ENCODE peak calls at places on chromosomes 13 and 19, in six cellular contexts. W, O, V, I, J and R are unnamed samples.

GRCh38 chr13:46667687-46668281 is 114.8 kb downstream of the LRCH1 start:
- DNase-seq in W (no peak), O (no peak), V (no peak), I (no peak), J (no peak), R (no peak)

GRCh38 chr13:75666646-75667351 is 30.7 kb downstream of the LMO7 start:
- DNase-seq in W (peak; percentile 31), O (no peak), V (no peak), I (no peak), J (no peak), R (no peak)

GRCh38 chr13:46751811-46752635 is 44.9 kb downstream of the ESD start:
- DNase-seq in W (no peak), O (no peak), V (no peak), I (no peak), J (no peak), R (no peak)

GRCh38 chr19:6273701-6274601 is 5.8 kb downstream of the MLLT1 start:
- DNase-seq in W (peak; percentile 83), O (no peak), V (peak; percentile 94), I (peak; percentile 79), J (no peak), R (peak; percentile 84)

GRCh38 chr13:23993439-23993980 is 96.2 kb upstream of the C1QTNF9B start:
- DNase-seq in W (no peak), O (no peak), V (no peak), I (no peak), J (no peak), R (no peak)

GRCh38 chr13:50153888-50154287 is 138.6 kb downstream of the KCNRG start:
- DNase-seq in W (no peak), O (no peak), V (no peak), I (no peak), J (no peak), R (no peak)

GRCh38 chr19:35207391-35207871 is 21.1 kb downstream of the FAM187B start:
- DNase-seq in W (no peak), O (no peak), V (no peak), I (no peak), J (no peak), R (no peak)

GRCh38 chr13:51212808-51213728 is 9.1 kb upstream of the FAM124A start:
- DNase-seq in W (no peak), O (no peak), V (no peak), I (no peak), J (no peak), R (no peak)

GRCh38 chr13:45781553-45782326 is 69.8 kb downstream of the SIAH3 start:
- DNase-seq in W (no peak), O (peak; percentile 64), V (no peak), I (peak; percentile 76), J (no peak), R (peak; percentile 81)

GRCh38 chr19:1264801-1265610 is 4.1 kb upstream of the CIRBP start:
- DNase-seq in W (peak; percentile 79), O (peak; percentile 87), V (peak; percentile 90), I (peak; percentile 81), J (peak; percentile 86), R (peak; percentile 96)

GRCh38 chr13:32277838-32278237 is 37.3 kb downstream of the ZAR1L start:
- DNase-seq in W (no peak), O (no peak), V (no peak), I (no peak), J (no peak), R (no peak)

GRCh38 chr13:30739646-30740642 is 4.6 kb downstream of the ALOX5AP start:
- DNase-seq in W (no peak), O (no peak), V (no peak), I (no peak), J (peak; percentile 11), R (no peak)

GRCh38 chr13:28355822-28356371 is 139.0 kb downstream of the FLT1 start:
- DNase-seq in W (no peak), O (no peak), V (no peak), I (no peak), J (no peak), R (no peak)

GRCh38 chr13:113645329-113645728 is 12.7 kb downstream of the ATP4B start:
- DNase-seq in W (no peak), O (peak; percentile 0), V (no peak), I (no peak), J (no peak), R (no peak)

GRCh38 chr13:111279253-111279652 is 41.2 kb upstream of the TEX29 start:
- DNase-seq in W (no peak), O (no peak), V (no peak), I (no peak), J (no peak), R (no peak)

GRCh38 chr13:59728896-59729545 is 434.7 kb downstream of the DIAPH3 start:
- DNase-seq in W (no peak), O (no peak), V (no peak), I (no peak), J (no peak), R (no peak)

DNA sequence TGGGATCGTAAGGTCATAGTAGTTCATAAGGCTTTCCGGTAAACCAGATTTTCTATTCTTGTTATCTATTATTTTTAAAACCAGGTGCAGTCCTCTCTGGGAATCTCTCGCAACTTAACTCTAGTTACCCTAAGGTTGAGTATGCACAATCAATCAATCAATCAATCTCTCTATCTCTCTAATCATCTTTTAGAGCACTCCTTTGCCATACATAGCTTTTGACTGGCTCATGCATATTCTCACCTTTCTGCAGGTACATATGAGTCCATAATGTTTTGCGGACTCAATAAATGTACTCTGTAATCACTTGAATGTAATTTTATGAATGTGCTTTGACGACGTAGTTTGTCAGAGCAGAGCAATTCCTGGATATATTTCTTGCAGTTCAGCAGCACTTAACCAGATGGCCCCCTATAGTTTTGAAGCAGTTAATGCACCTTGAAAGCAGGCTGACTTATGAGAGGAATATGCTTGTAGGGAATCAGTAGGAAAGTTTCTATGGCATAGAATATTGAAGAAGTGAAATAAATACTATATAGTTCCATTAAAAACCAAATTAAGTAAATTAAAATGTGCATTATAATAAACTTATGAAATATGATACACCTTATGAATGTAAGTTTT is 524.7 kb downstream of the GPC5 start:
- DNase-seq in W (no peak), O (no peak), V (no peak), I (no peak), J (no peak), R (no peak)
- TF ChIP-seq CTCF in W (no peak), O (no peak), V (no peak), I (no peak), J (no peak), R (no peak)

GRCh38 chr19:33798701-33799111 is 2.0 kb downstream of the KCTD15 start:
- DNase-seq in W (no peak), O (no peak), V (no peak), I (no peak), J (no peak), R (no peak)

GRCh38 chr19:33797821-33798633 is 1.4 kb downstream of the KCTD15 start:
- DNase-seq in W (no peak), O (peak; percentile 80), V (no peak), I (peak; percentile 82), J (peak; percentile 64), R (no peak)

GRCh38 chr19:33794578-33795369 is 1.9 kb upstream of the KCTD15 start:
- DNase-seq in W (no peak), O (no peak), V (no peak), I (no peak), J (no peak), R (no peak)

GRCh38 chr19:33796164-33797100 is at the start of gene KCTD15:
- DNase-seq in W (no peak), O (peak; percentile 65), V (no peak), I (no peak), J (peak; percentile 66), R (no peak)

DNA sequence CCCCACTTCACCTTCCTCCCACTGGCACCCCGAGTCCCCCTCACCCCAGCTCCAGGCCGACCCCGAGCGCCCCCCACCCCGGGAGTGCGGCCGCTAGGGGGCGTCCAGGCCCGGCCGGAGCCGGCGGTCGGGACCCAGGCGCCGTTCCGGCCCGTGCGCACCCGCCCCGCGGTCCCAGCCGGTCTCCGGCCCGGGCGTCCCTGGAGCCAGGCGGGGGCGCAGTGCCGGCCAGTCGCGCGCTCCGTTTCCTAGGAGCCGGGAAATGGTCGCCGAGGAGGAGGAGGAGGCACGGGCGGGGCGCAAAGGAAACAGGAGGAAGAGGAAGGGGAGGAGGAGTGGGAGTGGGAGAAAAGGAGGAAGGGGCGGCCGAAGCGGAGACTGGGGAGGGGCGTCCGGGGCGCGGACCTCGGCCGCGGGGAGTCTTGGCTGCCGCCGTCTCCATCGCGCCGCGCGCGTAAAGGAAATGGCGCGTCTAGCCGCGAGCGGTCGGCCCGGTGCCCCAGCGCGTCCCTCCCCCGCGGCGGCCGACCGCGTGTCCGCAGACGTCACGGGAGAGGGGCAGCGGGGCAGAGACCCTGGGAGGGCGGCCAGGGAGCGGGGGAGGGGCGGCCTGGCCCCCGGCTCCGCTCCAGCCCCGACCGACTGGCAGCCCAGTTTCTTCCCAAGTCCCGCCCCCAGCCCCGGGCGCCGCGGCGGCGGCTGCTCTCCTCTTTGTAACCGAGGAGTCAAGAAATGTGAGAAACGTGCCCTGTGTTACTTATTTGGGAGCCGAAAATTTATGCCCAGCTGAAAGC is 1.1 kb upstream of the KCTD15 start:
- DNase-seq in W (peak; percentile 56), O (peak; percentile 86), V (no peak), I (peak; percentile 91), J (peak; percentile 96), R (peak; percentile 94)
- TF ChIP-seq POLR2A in W (no peak), O (no peak), V (no peak), I (peak; percentile 58), J (peak; percentile 85), R (no peak)

GRCh38 chr19:43752287-43752875 is 2.4 kb downstream of the SMG9 start:
- DNase-seq in W (no peak), O (no peak), V (no peak), I (no peak), J (no peak), R (no peak)

GRCh38 chr19:43751466-43752220 is 3.1 kb downstream of the SMG9 start:
- DNase-seq in W (no peak), O (no peak), V (no peak), I (no peak), J (no peak), R (no peak)

GRCh38 chr19:43754312-43754561 is 525 bp downstream of the SMG9 start:
- DNase-seq in W (no peak), O (no peak), V (no peak), I (no peak), J (no peak), R (no peak)

GRCh38 chr19:43754562-43755255 is at the start of gene SMG9:
- DNase-seq in W (peak; percentile 96), O (peak; percentile 98), V (peak; percentile 98), I (peak; percentile 98), J (peak; percentile 99), R (peak; percentile 99)

GRCh38 chr19:43755256-43755801 is 567 bp upstream of the SMG9 start:
- DNase-seq in W (peak; percentile 77), O (peak; percentile 85), V (peak; percentile 87), I (peak; percentile 86), J (peak; percentile 91), R (peak; percentile 96)
- TF ChIP-seq CTCF in W (no peak), O (no peak), V (no peak), I (no peak), J (no peak), R (no peak)

GRCh38 chr19:11769995-11770394 is 3.2 kb downstream of the ZNF441 start:
- DNase-seq in W (no peak), O (no peak), V (no peak), I (no peak), J (no peak), R (no peak)

GRCh38 chr19:11763611-11764010 is 3.2 kb upstream of the ZNF441 start:
- DNase-seq in W (no peak), O (no peak), V (no peak), I (no peak), J (no peak), R (no peak)

GRCh38 chr19:11763117-11763516 is 3.7 kb upstream of the ZNF441 start:
- DNase-seq in W (no peak), O (no peak), V (no peak), I (no peak), J (no peak), R (no peak)

GRCh38 chr19:11767633-11768133 is 883 bp downstream of the ZNF441 start:
- DNase-seq in W (peak; percentile 31), O (peak; percentile 83), V (peak; percentile 65), I (peak; percentile 10), J (no peak), R (peak; percentile 89)

GRCh38 chr19:11766597-11767591 is at the start of gene ZNF441:
- DNase-seq in W (peak; percentile 96), O (peak; percentile 99), V (peak; percentile 99), I (peak; percentile 97), J (peak; percentile 1), R (peak; percentile 98)
- TF ChIP-seq POLR2A in W (peak; percentile 23), O (peak; percentile 77), V (no peak), I (peak; percentile 92), J (no peak), R (no peak)